ENCODE peak calls at places on chromosomes 3 and 15, in eight cellular contexts. One of them, this sample, is unnamed.

GRCh38 chr3:186815490-186815889 is 9.2 kb upstream of the RFC4 start:
- DNase-seq in A549: peak
- DNase-seq in tibial nerve: no peak
- DNase-seq in uterus: no peak
- DNase-seq in stomach: no peak
- DNase-seq in right lobe of liver: no peak
- DNase-seq in heart left ventricle: no peak
- DNase-seq in IMR-90: peak
- DNase-seq in this sample: no peak

GRCh38 chr3:172591876-172592771 is 68.9 kb upstream of the TNFSF10 start:
- DNase-seq in stomach: no peak
- DNase-seq in tibial nerve: no peak
- DNase-seq in right lobe of liver: no peak
- DNase-seq in A549: no peak
- DNase-seq in uterus: no peak
- DNase-seq in IMR-90: peak
- DNase-seq in heart left ventricle: no peak
- DNase-seq in this sample: peak

GRCh38 chr3:82802501-82802900 is 1041.1 kb upstream of the GBE1 start:
- DNase-seq in right lobe of liver: no peak
- DNase-seq in stomach: no peak
- DNase-seq in uterus: no peak
- DNase-seq in IMR-90: no peak
- DNase-seq in heart left ventricle: no peak
- DNase-seq in tibial nerve: no peak
- DNase-seq in A549: no peak
- DNase-seq in this sample: no peak

GRCh38 chr3:18425641-18426403 is 683 bp upstream of the SATB1 start:
- DNase-seq in heart left ventricle: peak
- DNase-seq in IMR-90: no peak
- DNase-seq in stomach: peak
- DNase-seq in uterus: peak
- DNase-seq in tibial nerve: no peak
- DNase-seq in A549: no peak
- DNase-seq in right lobe of liver: peak
- DNase-seq in this sample: peak

GRCh38 chr3:44685128-44685800 is 27.2 kb upstream of the ZNF502 start:
- DNase-seq in stomach: peak
- DNase-seq in uterus: peak
- DNase-seq in right lobe of liver: peak
- DNase-seq in heart left ventricle: peak
- DNase-seq in A549: no peak
- DNase-seq in IMR-90: peak
- DNase-seq in tibial nerve: peak
- DNase-seq in this sample: peak

GRCh38 chr15:91100561-91101355 is 701 bp downstream of the SV2B start:
- DNase-seq in uterus: no peak
- DNase-seq in stomach: no peak
- DNase-seq in tibial nerve: no peak
- DNase-seq in A549: no peak
- DNase-seq in heart left ventricle: no peak
- DNase-seq in IMR-90: peak
- DNase-seq in right lobe of liver: no peak
- DNase-seq in this sample: no peak

GRCh38 chr3:308597-309321 is 112.2 kb downstream of the CHL1 start:
- DNase-seq in right lobe of liver: no peak
- DNase-seq in uterus: no peak
- DNase-seq in A549: no peak
- DNase-seq in tibial nerve: no peak
- DNase-seq in heart left ventricle: no peak
- DNase-seq in stomach: no peak
- DNase-seq in IMR-90: no peak
- DNase-seq in this sample: no peak

GRCh38 chr3:162175904-162176303 is 679.3 kb downstream of the OTOL1 start:
- DNase-seq in uterus: no peak
- DNase-seq in heart left ventricle: no peak
- DNase-seq in tibial nerve: no peak
- DNase-seq in right lobe of liver: no peak
- DNase-seq in A549: no peak
- DNase-seq in stomach: no peak
- DNase-seq in IMR-90: no peak
- DNase-seq in this sample: no peak

GRCh38 chr15:70066422-70066821 is 31.3 kb downstream of the TLE3 start:
- DNase-seq in uterus: no peak
- DNase-seq in stomach: no peak
- DNase-seq in IMR-90: peak
- DNase-seq in heart left ventricle: no peak
- DNase-seq in A549: no peak
- DNase-seq in tibial nerve: no peak
- DNase-seq in right lobe of liver: no peak
- DNase-seq in this sample: no peak

GRCh38 chr3:18087963-18088362 is 337.2 kb downstream of the SATB1 start:
- DNase-seq in IMR-90: no peak
- DNase-seq in tibial nerve: no peak
- DNase-seq in A549: no peak
- DNase-seq in right lobe of liver: no peak
- DNase-seq in uterus: no peak
- DNase-seq in heart left ventricle: no peak
- DNase-seq in stomach: no peak
- DNase-seq in this sample: no peak

GRCh38 chr3:50274371-50275104 is 4.3 kb upstream of the LSMEM2 start:
- DNase-seq in right lobe of liver: peak
- DNase-seq in tibial nerve: no peak
- DNase-seq in A549: peak
- DNase-seq in stomach: peak
- DNase-seq in uterus: peak
- DNase-seq in IMR-90: peak
- DNase-seq in heart left ventricle: peak
- DNase-seq in this sample: peak

GRCh38 chr3:58164199-58164879 is 46.4 kb downstream of the DNASE1L3 start:
- DNase-seq in right lobe of liver: peak
- DNase-seq in uterus: no peak
- DNase-seq in heart left ventricle: peak
- DNase-seq in tibial nerve: no peak
- DNase-seq in A549: peak
- DNase-seq in stomach: peak
- DNase-seq in IMR-90: peak
- DNase-seq in this sample: no peak

DNA sequence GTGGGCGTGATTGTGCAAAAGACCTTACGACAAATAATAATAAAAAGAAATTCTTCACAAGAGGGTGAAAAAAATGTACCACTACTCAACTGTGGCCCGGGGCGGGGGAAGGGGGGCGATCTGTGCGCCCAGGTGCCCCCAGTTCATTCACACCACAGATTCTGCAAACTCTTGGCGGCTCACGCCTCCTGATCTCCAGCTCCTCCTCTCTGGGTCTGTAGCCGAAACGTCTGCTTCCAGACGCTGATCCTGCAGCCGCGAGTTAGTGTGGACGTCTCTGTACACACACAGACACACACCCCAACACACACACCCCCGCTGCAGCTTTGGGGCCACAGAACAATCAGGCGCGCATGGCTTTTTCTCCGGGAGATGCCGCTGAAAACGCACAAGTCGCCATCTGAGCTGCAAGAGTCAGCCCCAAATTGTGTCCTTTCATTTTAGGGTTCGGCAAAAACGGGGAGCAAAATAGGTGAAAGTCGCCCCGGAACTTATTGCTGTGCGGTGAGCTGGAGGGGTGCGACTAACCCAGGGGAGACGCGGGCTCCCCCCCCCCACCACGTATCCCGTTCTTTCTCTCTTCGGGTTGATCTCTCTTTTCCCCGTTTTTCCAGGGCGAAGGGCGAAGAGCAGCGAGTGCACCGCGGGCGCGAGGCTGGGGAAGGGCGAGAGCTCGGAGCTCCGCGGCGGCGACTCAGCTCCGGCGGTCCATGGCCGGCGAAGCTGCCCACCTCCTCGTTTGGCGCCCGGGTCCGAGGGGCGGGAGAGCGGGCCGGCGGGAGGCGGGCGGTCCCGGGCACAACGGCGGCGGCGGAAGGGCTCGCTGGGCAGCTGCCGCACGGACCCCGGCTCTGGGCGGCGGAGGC is 503 bp upstream of the WNT5A start:
- DNase-seq in stomach: no peak
- DNase-seq in uterus: peak
- DNase-seq in right lobe of liver: peak
- DNase-seq in A549: peak
- DNase-seq in IMR-90: peak
- DNase-seq in heart left ventricle: peak
- DNase-seq in tibial nerve: no peak
- DNase-seq in this sample: no peak
- TF ChIP-seq POLR2A in stomach: no peak
- TF ChIP-seq POLR2A in uterus: no peak
- TF ChIP-seq POLR2A in right lobe of liver: no peak
- TF ChIP-seq POLR2A in A549: no peak
- TF ChIP-seq POLR2A in IMR-90: no peak
- TF ChIP-seq POLR2A in heart left ventricle: no peak
- TF ChIP-seq POLR2A in tibial nerve: no peak
- TF ChIP-seq POLR2A in this sample: no peak

GRCh38 chr3:4508048-4508981 is 15.2 kb downstream of the ITPR1 start:
- DNase-seq in A549: no peak
- DNase-seq in heart left ventricle: no peak
- DNase-seq in stomach: no peak
- DNase-seq in right lobe of liver: no peak
- DNase-seq in tibial nerve: no peak
- DNase-seq in IMR-90: no peak
- DNase-seq in uterus: peak
- DNase-seq in this sample: no peak

GRCh38 chr3:4511491-4512251 is 18.5 kb downstream of the ITPR1 start:
- DNase-seq in uterus: no peak
- DNase-seq in A549: no peak
- DNase-seq in stomach: no peak
- DNase-seq in right lobe of liver: no peak
- DNase-seq in IMR-90: no peak
- DNase-seq in tibial nerve: no peak
- DNase-seq in heart left ventricle: no peak
- DNase-seq in this sample: no peak

GRCh38 chr3:4509043-4509442 is 15.9 kb downstream of the ITPR1 start:
- DNase-seq in IMR-90: no peak
- DNase-seq in tibial nerve: no peak
- DNase-seq in right lobe of liver: no peak
- DNase-seq in stomach: no peak
- DNase-seq in A549: no peak
- DNase-seq in heart left ventricle: no peak
- DNase-seq in uterus: no peak
- DNase-seq in this sample: no peak

GRCh38 chr3:4512895-4513616 is 19.9 kb downstream of the ITPR1 start:
- DNase-seq in stomach: no peak
- DNase-seq in heart left ventricle: no peak
- DNase-seq in uterus: no peak
- DNase-seq in A549: no peak
- DNase-seq in tibial nerve: no peak
- DNase-seq in IMR-90: no peak
- DNase-seq in right lobe of liver: no peak
- DNase-seq in this sample: no peak

GRCh38 chr3:4509983-4510755 is 17.0 kb downstream of the ITPR1 start:
- DNase-seq in uterus: no peak
- DNase-seq in A549: no peak
- DNase-seq in tibial nerve: no peak
- DNase-seq in stomach: no peak
- DNase-seq in right lobe of liver: no peak
- DNase-seq in heart left ventricle: no peak
- DNase-seq in IMR-90: no peak
- DNase-seq in this sample: no peak
- H3K27ac ChIP-seq in uterus: no peak
- H3K27ac ChIP-seq in A549: no peak
- H3K27ac ChIP-seq in tibial nerve: no peak
- H3K27ac ChIP-seq in stomach: no peak
- H3K27ac ChIP-seq in right lobe of liver: no peak
- H3K27ac ChIP-seq in heart left ventricle: no peak
- H3K27ac ChIP-seq in IMR-90: no peak
- H3K27ac ChIP-seq in this sample: no peak

DNA sequence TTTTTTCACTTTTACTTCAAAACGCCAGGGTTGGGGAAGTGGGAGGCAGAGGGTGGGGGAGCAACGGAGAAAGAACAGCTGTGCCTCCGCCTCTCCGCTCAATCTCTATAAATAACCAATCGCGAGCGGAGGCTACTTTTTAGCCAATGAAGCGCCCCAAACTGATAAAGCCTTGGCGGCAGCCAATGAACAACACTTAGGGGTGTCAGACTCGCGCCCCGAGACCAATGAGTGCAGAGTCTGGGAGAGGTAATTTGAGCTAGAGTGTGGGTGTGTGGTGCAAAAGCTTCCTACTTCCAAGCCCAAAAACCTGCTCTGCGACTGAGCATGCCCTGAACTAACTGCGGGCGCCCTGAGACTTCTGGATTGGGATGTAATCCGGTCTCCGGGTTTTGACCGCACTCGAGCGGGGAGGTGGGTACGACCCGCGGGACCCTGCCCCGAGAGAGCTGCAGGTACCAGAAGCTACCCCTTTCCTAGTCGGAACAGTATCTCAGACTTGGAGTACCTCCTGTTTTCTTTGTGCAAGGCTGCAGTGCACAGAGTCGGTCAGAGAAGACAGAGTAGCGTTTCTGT is 800 bp upstream of the RAP2B start:
- DNase-seq in right lobe of liver: peak
- DNase-seq in A549: peak
- DNase-seq in uterus: peak
- DNase-seq in stomach: peak
- DNase-seq in tibial nerve: peak
- DNase-seq in heart left ventricle: peak
- DNase-seq in IMR-90: peak
- DNase-seq in this sample: peak
- TF ChIP-seq POLR2A in right lobe of liver: peak
- TF ChIP-seq POLR2A in A549: peak
- TF ChIP-seq POLR2A in uterus: no peak
- TF ChIP-seq POLR2A in stomach: peak
- TF ChIP-seq POLR2A in tibial nerve: peak
- TF ChIP-seq POLR2A in heart left ventricle: peak
- TF ChIP-seq POLR2A in IMR-90: no peak
- TF ChIP-seq POLR2A in this sample: peak

GRCh38 chr15:68629519-68630204 is 50.9 kb downstream of the CORO2B start:
- DNase-seq in heart left ventricle: no peak
- DNase-seq in A549: no peak
- DNase-seq in right lobe of liver: no peak
- DNase-seq in tibial nerve: no peak
- DNase-seq in IMR-90: no peak
- DNase-seq in stomach: no peak
- DNase-seq in uterus: no peak
- DNase-seq in this sample: no peak

GRCh38 chr15:68623301-68623892 is 44.6 kb downstream of the CORO2B start:
- DNase-seq in IMR-90: peak
- DNase-seq in heart left ventricle: no peak
- DNase-seq in stomach: no peak
- DNase-seq in A549: no peak
- DNase-seq in right lobe of liver: no peak
- DNase-seq in uterus: no peak
- DNase-seq in tibial nerve: no peak
- DNase-seq in this sample: no peak

GRCh38 chr15:68626283-68626682 is 47.5 kb downstream of the CORO2B start:
- DNase-seq in right lobe of liver: no peak
- DNase-seq in uterus: no peak
- DNase-seq in stomach: no peak
- DNase-seq in heart left ventricle: no peak
- DNase-seq in IMR-90: no peak
- DNase-seq in A549: no peak
- DNase-seq in tibial nerve: no peak
- DNase-seq in this sample: peak

GRCh38 chr15:68627476-68627875 is 48.7 kb downstream of the CORO2B start:
- DNase-seq in tibial nerve: no peak
- DNase-seq in stomach: no peak
- DNase-seq in A549: no peak
- DNase-seq in right lobe of liver: no peak
- DNase-seq in IMR-90: peak
- DNase-seq in heart left ventricle: no peak
- DNase-seq in uterus: no peak
- DNase-seq in this sample: no peak

GRCh38 chr15:68626739-68627138 is 47.9 kb downstream of the CORO2B start:
- DNase-seq in A549: no peak
- DNase-seq in stomach: no peak
- DNase-seq in heart left ventricle: no peak
- DNase-seq in IMR-90: peak
- DNase-seq in right lobe of liver: no peak
- DNase-seq in tibial nerve: no peak
- DNase-seq in uterus: no peak
- DNase-seq in this sample: no peak
- H3K27ac ChIP-seq in A549: no peak
- H3K27ac ChIP-seq in stomach: no peak
- H3K27ac ChIP-seq in heart left ventricle: no peak
- H3K27ac ChIP-seq in IMR-90: no peak
- H3K27ac ChIP-seq in right lobe of liver: no peak
- H3K27ac ChIP-seq in tibial nerve: peak
- H3K27ac ChIP-seq in uterus: no peak
- H3K27ac ChIP-seq in this sample: no peak

This sample was measured in Peyer's patch.